ENCODE peak calls at places on chromosomes 12 and 14, in eight cellular contexts. B is stimulated activated naive CD8-positive, alpha-beta T cell treated with anti-CD3 and anti-CD28 coated beads, Interleukin-15, Interleukin-2, amounts not matched to agents 100 U/mL and 50 U/mL, for 24 hours; F is AG10803; T is ovary; W is Calu3; V is NCI-H524; U is fibroblast of mammary gland; Z is MCF 10A. R is an unnamed sample.

GRCh38 chr14:70704960-70705359 is 63.2 kb downstream of the TTC9 start:
- DNase-seq in B (no peak), F (no peak), T (no peak), W (no peak), V (no peak), U (no peak), Z (no peak), R (no peak)

GRCh38 chr14:75803768-75804167 is 142.7 kb downstream of the TTLL5 start:
- DNase-seq in B (no peak), F (peak), T (no peak), W (no peak), V (no peak), U (no peak), Z (no peak), R (no peak)

GRCh38 chr12:121718653-121719239 is 6.2 kb downstream of the TMEM120B start:
- DNase-seq in B (no peak), F (no peak), T (no peak), W (no peak), V (peak), U (no peak), Z (no peak), R (peak)

GRCh38 chr12:113040722-113041168 is 15.8 kb upstream of the DTX1 start:
- DNase-seq in B (no peak), F (peak), T (peak), W (peak), V (peak), U (peak), Z (peak), R (no peak)

GRCh38 chr12:111045941-111046340 is 125.6 kb upstream of the MYL2 start:
- DNase-seq in B (no peak), F (no peak), T (no peak), W (no peak), V (no peak), U (no peak), Z (no peak), R (no peak)

GRCh38 chr12:86774841-86775386 is 518.7 kb upstream of the MGAT4C start:
- DNase-seq in B (no peak), F (no peak), T (no peak), W (no peak), V (no peak), U (peak), Z (peak), R (no peak)

GRCh38 chr14:94050231-94050880 is 24.2 kb downstream of the OTUB2 start:
- DNase-seq in B (peak), F (no peak), T (no peak), W (no peak), V (no peak), U (no peak), Z (no peak), R (no peak)

GRCh38 chr14:42893183-42893582 is 1286.5 kb downstream of the LRFN5 start:
- DNase-seq in B (no peak), F (no peak), T (no peak), W (no peak), V (no peak), U (no peak), Z (no peak), R (no peak)

GRCh38 chr12:106234513-106234912 is 13.3 kb downstream of the CKAP4 start:
- DNase-seq in B (no peak), F (peak), T (no peak), W (no peak), V (no peak), U (peak), Z (no peak), R (no peak)

GRCh38 chr14:41986726-41987125 is 380.1 kb downstream of the LRFN5 start:
- DNase-seq in B (no peak), F (no peak), T (no peak), W (no peak), V (no peak), U (peak), Z (peak), R (no peak)

GRCh38 chr14:91032250-91032649 is 28.2 kb downstream of the RPS6KA5 start:
- DNase-seq in B (no peak), F (peak), T (no peak), W (no peak), V (no peak), U (no peak), Z (no peak), R (no peak)

GRCh38 chr12:90428881-90429280 is 526.1 kb downstream of the CCER1 start:
- DNase-seq in B (no peak), F (no peak), T (no peak), W (no peak), V (peak), U (no peak), Z (no peak), R (no peak)

GRCh38 chr12:54558311-54558710 is 8.9 kb downstream of the PDE1B start:
- DNase-seq in B (no peak), F (no peak), T (no peak), W (no peak), V (no peak), U (no peak), Z (no peak), R (no peak)

GRCh38 chr14:54579606-54580005 is 12.7 kb downstream of the SAMD4A start:
- DNase-seq in B (no peak), F (peak), T (no peak), W (no peak), V (no peak), U (no peak), Z (peak), R (no peak)

GRCh38 chr14:50631408-50631821 is 36.7 kb downstream of the SAV1 start:
- DNase-seq in B (no peak), F (peak), T (no peak), W (no peak), V (no peak), U (no peak), Z (no peak), R (no peak)

GRCh38 chr14:102941419-102942011 is 19.1 kb downstream of the AMN start:
- DNase-seq in B (no peak), F (no peak), T (no peak), W (no peak), V (no peak), U (no peak), Z (no peak), R (no peak)

GRCh38 chr14:76810953-76811400 is 1.7 kb downstream of the ANGEL1 start:
- DNase-seq in B (no peak), F (peak), T (no peak), W (peak), V (peak), U (peak), Z (peak), R (peak)